ENCODE peak calls at places on chromosomes 4 and X, in five cellular contexts. C, H, W, Z and O are unnamed samples.

GRCh38 chrX:120562569-120562926 is 1.8 kb upstream of the CUL4B start:
- DNase-seq in H (no peak), W (no peak), Z (no peak), C (no peak), O (no peak)

GRCh38 chr4:185566972-185567749 is 31.9 kb upstream of the PDLIM3 start:
- DNase-seq in W (peak), C (no peak), H (no peak), Z (no peak), O (peak)

GRCh38 chr4:43718369-43718768 is 730.2 kb downstream of the KCTD8 start:
- DNase-seq in H (no peak), C (no peak), W (no peak), Z (no peak), O (no peak)

GRCh38 chr4:78784255-78784654 is 8.1 kb downstream of the BMP2K start:
- DNase-seq in H (no peak), Z (no peak), W (peak), C (no peak), O (no peak)

GRCh38 chrX:42624524-42624923 is 153.4 kb downstream of the PPP1R2C start:
- DNase-seq in W (no peak), C (no peak), Z (no peak), H (no peak), O (no peak)

GRCh38 chr4:153083447-153083921 is 120.8 kb upstream of the TRIM2 start:
- DNase-seq in W (peak), C (peak), H (no peak), Z (peak), O (peak)

GRCh38 chr4:6087669-6088068 is 69.4 kb upstream of the C4orf50 start:
- DNase-seq in C (peak), Z (no peak), W (no peak), H (no peak), O (peak)

GRCh38 chr4:32789026-32789608 is 2068.9 kb downstream of the PCDH7 start:
- DNase-seq in W (peak), H (no peak), Z (no peak), C (no peak), O (peak)

GRCh38 chrX:85977218-85977617 is 70.1 kb downstream of the CHM start:
- DNase-seq in W (no peak), H (no peak), C (no peak), Z (no peak), O (no peak)

GRCh38 chr4:114076865-114077264 is 97.4 kb upstream of the ARSJ start:
- DNase-seq in W (peak), C (no peak), Z (no peak), H (no peak), O (no peak)

GRCh38 chrX:149510386-149510785 is 5.3 kb upstream of the IDS start:
- DNase-seq in W (no peak), H (no peak), Z (no peak), C (no peak), O (peak)

GRCh38 chr4:186904104-186904503 is 180.4 kb upstream of the FAT1 start:
- DNase-seq in Z (no peak), W (peak), H (no peak), C (no peak), O (no peak)

GRCh38 chr4:118282692-118283091 is 70.1 kb downstream of the PRSS12 start:
- DNase-seq in C (no peak), W (peak), H (no peak), Z (no peak), O (peak)

GRCh38 chr4:81069706-81070331 is 39.3 kb downstream of the BMP3 start:
- DNase-seq in C (peak), Z (peak), W (peak), H (no peak), O (peak)

GRCh38 chr4:20487852-20488251 is 212.4 kb upstream of the PACRGL start:
- DNase-seq in W (no peak), C (no peak), Z (no peak), H (no peak), O (peak)

GRCh38 chr4:98674404-98675173 is 16.2 kb upstream of the TSPAN5 start:
- DNase-seq in H (no peak), Z (no peak), C (no peak), W (no peak), O (no peak)

GRCh38 chrX:106921637-106922036 is 1.4 kb downstream of the CLDN2 start:
- DNase-seq in C (no peak), Z (no peak), W (no peak), H (no peak), O (no peak)

GRCh38 chrX:150936556-150936955 is 38.1 kb upstream of the CD99L2 start:
- DNase-seq in C (no peak), Z (no peak), H (no peak), W (no peak), O (no peak)

GRCh38 chrX:121085612-121086010 is 38.2 kb downstream of the GLUD2 start:
- DNase-seq in C (no peak), W (no peak), H (no peak), Z (no peak), O (no peak)

GRCh38 chr4:86482851-86483490 is 111.1 kb upstream of the PTPN13 start:
- DNase-seq in H (no peak), W (peak), C (no peak), Z (no peak), O (peak)

GRCh38 chr4:157204634-157205244 is 15.8 kb upstream of the GRIA2 start:
- DNase-seq in C (no peak), H (no peak), Z (no peak), W (no peak), O (peak)

GRCh38 chrX:123408856-123409737 is 225.0 kb downstream of the GRIA3 start:
- DNase-seq in H (no peak), W (no peak), Z (no peak), C (no peak), O (peak)

GRCh38 chr4:101238706-101239105 is 108.6 kb downstream of the PPP3CA start:
- DNase-seq in W (peak), Z (no peak), C (no peak), H (no peak), O (no peak)

GRCh38 chrX:1451676-1452496 is 823 bp downstream of the ASMTL start:
- DNase-seq in H (no peak), Z (no peak), C (no peak), W (no peak), O (no peak)

GRCh38 chr4:184250795-184251679 is 33.4 kb upstream of the ENPP6 start:
- DNase-seq in Z (peak), C (peak), H (no peak), W (peak), O (no peak)

GRCh38 chr4:184826315-184827266 is 823 bp upstream of the ACSL1 start:
- DNase-seq in W (no peak), C (no peak), H (peak), Z (no peak), O (peak)

GRCh38 chr4:24405356-24405755 is 179.0 kb downstream of the DHX15 start:
- DNase-seq in C (no peak), Z (no peak), H (no peak), W (no peak), O (no peak)

GRCh38 chrX:41381685-41382084 is 47.7 kb downstream of the DDX3X start:
- DNase-seq in C (no peak), H (no peak), Z (no peak), W (peak), O (peak)

GRCh38 chr4:139675651-139676050 is 10.0 kb downstream of the MGST2 start:
- DNase-seq in H (no peak), W (no peak), Z (no peak), C (no peak), O (no peak)